ENCODE peak calls at places on chromosomes 1 and 21, in four cellular contexts. R, P, K and G are unnamed samples.

GRCh38 chr1:94654031-94654430 is 112.5 kb upstream of the F3 start:
- DNase-seq in R (no peak), K (no peak), P (peak; percentile 66), G (no peak)

GRCh38 chr1:180598333-180598979 is 33.4 kb upstream of the XPR1 start:
- DNase-seq in R (no peak), K (no peak), P (peak; percentile 69), G (no peak)

GRCh38 chr1:205269711-205270110 is 42.0 kb downstream of the TMCC2 start:
- DNase-seq in P (no peak), K (no peak), R (no peak), G (no peak)

GRCh38 chr1:1431006-1431844 is 4.3 kb upstream of the VWA1 start:
- DNase-seq in R (peak; percentile 53), K (peak; percentile 25), P (no peak), G (no peak)

GRCh38 chr1:178155478-178156255 is 61.8 kb downstream of the RASAL2 start:
- DNase-seq in P (peak; percentile 40), K (no peak), R (no peak), G (no peak)

GRCh38 chr1:119102051-119102450 is 38.4 kb downstream of the WARS2 start:
- DNase-seq in R (no peak), P (no peak), K (no peak), G (no peak)

GRCh38 chr21:25708467-25709065 is 26.1 kb downstream of the ATP5PF start:
- DNase-seq in P (peak; percentile 47), R (peak; percentile 37), K (peak; percentile 15), G (no peak)

GRCh38 chr1:206021008-206021795 is 2.5 kb downstream of the CTSE start:
- DNase-seq in K (no peak), P (no peak), R (no peak), G (no peak)

GRCh38 chr21:26850116-26850643 is 5.0 kb upstream of the ADAMTS1 start:
- DNase-seq in K (no peak), R (no peak), P (peak; percentile 37), G (no peak)

GRCh38 chr1:156160744-156161181 is 7.4 kb downstream of the SEMA4A start:
- DNase-seq in K (peak; percentile 89), R (peak; percentile 94), P (peak; percentile 85), G (no peak)

GRCh38 chr1:41751804-41752513 is 166.8 kb downstream of the HIVEP3 start:
- DNase-seq in K (no peak), R (no peak), P (no peak), G (no peak)

GRCh38 chr1:214548988-214549387 is 2.4 kb downstream of the PTPN14 start:
- DNase-seq in K (peak; percentile 67), R (peak; percentile 80), P (no peak), G (no peak)

GRCh38 chr1:242030071-242030470 is 31.2 kb upstream of the MAP1LC3C start:
- DNase-seq in K (no peak), P (no peak), R (no peak), G (no peak)

GRCh38 chr1:87478231-87478630 is 149.6 kb downstream of the LMO4 start:
- DNase-seq in P (no peak), R (peak; percentile 46), K (no peak), G (no peak)
- H3K27ac ChIP-seq in P (no peak overlapping the region), R (no peak overlapping the region), K (no peak overlapping the region), G (no peak overlapping the region)

DNA sequence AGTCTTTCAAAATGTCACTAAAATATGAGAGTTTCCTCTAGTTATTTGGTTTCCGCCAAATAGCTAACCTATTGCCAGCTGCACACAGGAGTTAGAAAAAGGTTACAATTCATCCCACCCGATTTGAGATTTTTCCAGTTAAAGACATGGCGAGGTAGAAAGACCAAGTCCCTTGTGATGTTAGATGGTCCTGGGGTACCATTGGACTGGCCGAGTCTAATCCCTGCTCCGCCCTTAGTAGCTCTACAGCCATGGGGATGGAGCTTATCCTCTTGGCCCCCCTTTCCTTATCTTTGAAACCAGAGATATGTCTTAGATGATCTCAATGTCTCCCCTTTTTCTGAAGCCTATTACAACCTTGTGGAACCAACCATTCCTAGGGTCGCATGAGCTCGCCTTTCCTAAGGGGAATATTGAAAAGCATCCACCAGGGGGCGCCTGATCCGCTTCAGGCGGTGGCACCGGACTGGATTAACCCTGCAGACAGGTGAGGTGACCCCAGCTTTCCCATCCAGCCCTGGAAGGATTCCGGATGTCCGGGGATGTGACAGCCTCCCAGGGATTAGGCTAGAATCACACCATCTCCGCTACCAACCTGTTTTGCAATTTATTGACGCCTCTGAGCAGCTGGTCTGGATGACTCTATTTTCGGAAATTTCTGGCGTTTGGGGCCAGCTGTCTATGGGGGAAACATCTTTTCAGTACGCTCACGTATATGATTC is 68.3 kb upstream of the SIM2 start:
- DNase-seq in P (peak; percentile 78), R (peak; percentile 49), K (no peak), G (no peak)
- H3K27ac ChIP-seq in P (no peak overlapping the region), R (no peak overlapping the region), K (no peak overlapping the region), G (no peak overlapping the region)

GRCh38 chr1:6300342-6301141 is 39.6 kb upstream of the GPR153 start:
- DNase-seq in R (no peak), K (no peak), P (peak; percentile 50), G (peak; percentile 56)
- H3K27ac ChIP-seq in R (no peak overlapping the region), K (no peak overlapping the region), P (no peak overlapping the region), G (peak overlapping the region; percentile 96)

GRCh38 chr1:36239941-36240637 is 15.8 kb downstream of the THRAP3 start:
- DNase-seq in R (peak; percentile 80), P (peak; percentile 71), K (no peak), G (no peak)
- H3K27ac ChIP-seq in R (peak overlapping the region; percentile 63), P (peak overlapping the region; percentile 28), K (no peak overlapping the region), G (peak overlapping the region; percentile 34)

GRCh38 chr1:230621290-230622022 is 20.8 kb upstream of the COG2 start:
- DNase-seq in K (no peak), R (no peak), P (no peak), G (no peak)

GRCh38 chr1:230620666-230621065 is 21.6 kb upstream of the COG2 start:
- DNase-seq in P (no peak), K (no peak), R (no peak), G (no peak)

GRCh38 chr1:230626274-230626673 is 16.0 kb upstream of the COG2 start:
- DNase-seq in K (no peak), P (no peak), R (no peak), G (no peak)

GRCh38 chr1:230622151-230622550 is 20.1 kb upstream of the COG2 start:
- DNase-seq in P (no peak), R (no peak), K (no peak), G (no peak)

GRCh38 chr1:230624097-230624713 is 18.1 kb upstream of the COG2 start:
- DNase-seq in R (no peak), K (no peak), P (no peak), G (no peak)
- H3K27ac ChIP-seq in R (no peak overlapping the region), K (no peak overlapping the region), P (no peak overlapping the region), G (no peak overlapping the region)

DNA sequence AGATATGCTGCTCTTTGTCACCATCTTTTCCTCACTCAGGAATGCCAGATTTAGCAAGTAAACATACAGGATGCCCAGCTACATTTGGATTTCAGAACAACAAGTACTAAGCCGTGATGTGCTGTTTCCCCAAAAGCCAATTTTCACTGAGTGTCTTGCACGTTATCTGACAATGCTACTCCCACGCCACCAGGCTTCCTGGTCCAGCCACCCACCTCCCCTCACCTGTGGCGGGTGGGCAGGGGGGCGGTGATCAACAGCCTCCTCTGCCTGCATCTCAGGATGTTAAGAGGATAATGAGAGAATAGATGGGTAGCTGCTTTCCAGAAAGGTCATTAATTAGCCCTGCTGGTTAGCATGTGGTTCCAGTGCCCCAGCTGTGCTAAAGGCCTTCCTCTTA is 69.5 kb upstream of the OLIG2 start:
- DNase-seq in K (no peak), P (no peak), R (no peak), G (no peak)
- H3K27ac ChIP-seq in K (no peak overlapping the region), P (no peak overlapping the region), R (no peak overlapping the region), G (no peak overlapping the region)

DNA sequence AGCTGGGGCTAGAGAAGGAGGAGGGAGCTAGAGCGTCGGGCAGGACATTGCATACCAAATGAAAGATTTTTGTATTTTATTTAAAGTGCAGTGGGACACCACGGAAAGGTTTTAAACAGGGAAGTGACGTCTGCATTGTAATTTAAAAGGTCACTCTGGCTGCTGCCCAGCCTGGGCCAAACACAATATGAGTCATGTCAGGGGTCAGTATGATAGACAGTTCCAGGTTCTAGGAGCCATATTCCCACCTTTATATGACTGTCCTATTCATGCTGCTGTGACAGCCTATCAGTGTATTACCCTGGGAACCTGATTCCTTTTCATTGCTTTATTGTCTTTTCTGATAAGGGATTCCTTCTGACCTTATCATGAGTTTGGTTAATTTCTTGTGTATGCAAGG is 5.2 kb downstream of the VANGL1 start:
- DNase-seq in K (no peak), R (no peak), P (no peak), G (no peak)
- H3K27ac ChIP-seq in K (no peak overlapping the region), R (peak overlapping the region; percentile 22), P (peak overlapping the region; percentile 59), G (no peak overlapping the region)

GRCh38 chr1:232221790-232222499 is 408.0 kb downstream of the SIPA1L2 start:
- DNase-seq in P (peak; percentile 52), R (no peak), K (no peak), G (peak; percentile 94)
- H3K27ac ChIP-seq in P (no peak overlapping the region), R (no peak overlapping the region), K (no peak overlapping the region), G (peak overlapping the region; percentile 40)